ENCODE peak calls at places on chromosome 22, in four cellular contexts. A, L, B and P are unnamed samples.

GRCh38 chr22:44549701-44550100 is 51.7 kb upstream of the RTL6 start:
- DNase-seq in A (no peak), L (no peak), B (no peak), P (no peak)

GRCh38 chr22:39363751-39364484 is 14.1 kb downstream of the SYNGR1 start:
- DNase-seq in A (peak), L (no peak), B (no peak), P (no peak)

GRCh38 chr22:41746563-41747400 is 47.5 kb downstream of the MEI1 start:
- DNase-seq in A (peak), L (peak), B (peak), P (peak)

GRCh38 chr22:39900306-39901227 is at the start of gene GRAP2:
- DNase-seq in A (peak), L (no peak), B (peak), P (no peak)

GRCh38 chr22:47292546-47293320 is 530.3 kb downstream of the TBC1D22A start:
- DNase-seq in A (no peak), L (no peak), B (no peak), P (no peak)

GRCh38 chr22:27507066-27507715 is 294.4 kb downstream of the MN1 start:
- DNase-seq in A (no peak), L (no peak), B (no peak), P (no peak)

GRCh38 chr22:41862160-41862529 is 29.2 kb downstream of the SREBF2 start:
- DNase-seq in A (no peak), L (peak), B (peak), P (no peak)

GRCh38 chr22:26409705-26410376 is 19.2 kb upstream of the ASPHD2 start:
- DNase-seq in A (no peak), L (no peak), B (no peak), P (no peak)

GRCh38 chr22:49235463-49236300 is 592.0 kb downstream of the BRD1 start:
- DNase-seq in A (no peak), L (no peak), B (no peak), P (peak)

GRCh38 chr22:41781508-41781906 is 19.0 kb upstream of the CCDC134 start:
- DNase-seq in A (no peak), L (no peak), B (no peak), P (no peak)

DNA sequence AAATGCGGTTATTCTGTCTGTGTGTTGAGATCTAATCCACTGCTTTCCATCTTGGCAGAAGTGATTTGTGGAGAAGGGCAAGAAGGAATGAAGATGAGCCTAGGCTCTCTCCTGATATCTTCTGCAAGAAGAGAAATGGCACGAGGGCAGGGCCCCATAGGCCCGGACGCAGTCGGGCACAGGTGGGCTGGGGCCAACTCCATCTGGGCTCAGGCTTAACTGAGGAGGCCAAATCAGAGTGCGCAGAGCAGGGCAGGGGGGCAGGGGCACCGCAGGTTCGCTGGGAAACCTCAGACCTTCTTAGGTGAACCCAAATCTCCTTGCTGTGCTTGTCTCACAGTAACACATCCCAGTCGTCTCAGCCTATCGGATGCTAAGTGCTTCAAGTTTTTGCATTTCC is 32.8 kb upstream of the BID start:
- DNase-seq in A (no peak), L (no peak), B (no peak), P (no peak)
- TF ChIP-seq MYC in A (no peak), L (no peak), B (no peak), P (no peak)

GRCh38 chr22:20580179-20580578 is 72.8 kb downstream of the MED15 start:
- DNase-seq in A (no peak), L (no peak), B (no peak), P (no peak)

GRCh38 chr22:20578192-20578591 is 70.8 kb downstream of the MED15 start:
- DNase-seq in A (no peak), L (no peak), B (no peak), P (no peak)

GRCh38 chr22:20578707-20579106 is 71.3 kb downstream of the MED15 start:
- DNase-seq in A (no peak), L (no peak), B (no peak), P (no peak)

GRCh38 chr22:20580611-20581502 is 73.4 kb downstream of the MED15 start:
- DNase-seq in A (no peak), L (no peak), B (no peak), P (no peak)

GRCh38 chr22:20579273-20580120 is 72.1 kb downstream of the MED15 start:
- DNase-seq in A (no peak), L (no peak), B (no peak), P (no peak)
- TF ChIP-seq ESRRA in A (no peak), L (no peak), B (no peak), P (no peak)

GRCh38 chr22:37467556-37467955 is 18.6 kb downstream of the MFNG start:
- DNase-seq in A (no peak), L (no peak), B (no peak), P (no peak)

GRCh38 chr22:37472418-37473006 is 13.7 kb downstream of the MFNG start:
- DNase-seq in A (peak), L (peak), B (no peak), P (peak)

GRCh38 chr22:37471721-37472417 is 14.3 kb downstream of the MFNG start:
- DNase-seq in A (no peak), L (no peak), B (no peak), P (no peak)

GRCh38 chr22:37469416-37470086 is 16.6 kb downstream of the MFNG start:
- DNase-seq in A (no peak), L (no peak), B (no peak), P (no peak)

GRCh38 chr22:37470087-37470445 is 16.1 kb downstream of the MFNG start:
- DNase-seq in A (no peak), L (no peak), B (no peak), P (no peak)
- TF ChIP-seq MYC in A (no peak), L (no peak), B (no peak), P (no peak)

GRCh38 chr22:31046591-31047226 is 34.4 kb upstream of the SMTN start:
- DNase-seq in A (peak), L (peak), B (no peak), P (no peak)
- TF ChIP-seq ESRRA in A (no peak), L (no peak), B (no peak), P (no peak)

GRCh38 chr22:45866398-45867117 is 110.4 kb downstream of the WNT7B start:
- DNase-seq in A (no peak), L (no peak), B (no peak), P (no peak)
- TF ChIP-seq MYC in A (no peak), L (no peak), B (no peak), P (no peak)

DNA sequence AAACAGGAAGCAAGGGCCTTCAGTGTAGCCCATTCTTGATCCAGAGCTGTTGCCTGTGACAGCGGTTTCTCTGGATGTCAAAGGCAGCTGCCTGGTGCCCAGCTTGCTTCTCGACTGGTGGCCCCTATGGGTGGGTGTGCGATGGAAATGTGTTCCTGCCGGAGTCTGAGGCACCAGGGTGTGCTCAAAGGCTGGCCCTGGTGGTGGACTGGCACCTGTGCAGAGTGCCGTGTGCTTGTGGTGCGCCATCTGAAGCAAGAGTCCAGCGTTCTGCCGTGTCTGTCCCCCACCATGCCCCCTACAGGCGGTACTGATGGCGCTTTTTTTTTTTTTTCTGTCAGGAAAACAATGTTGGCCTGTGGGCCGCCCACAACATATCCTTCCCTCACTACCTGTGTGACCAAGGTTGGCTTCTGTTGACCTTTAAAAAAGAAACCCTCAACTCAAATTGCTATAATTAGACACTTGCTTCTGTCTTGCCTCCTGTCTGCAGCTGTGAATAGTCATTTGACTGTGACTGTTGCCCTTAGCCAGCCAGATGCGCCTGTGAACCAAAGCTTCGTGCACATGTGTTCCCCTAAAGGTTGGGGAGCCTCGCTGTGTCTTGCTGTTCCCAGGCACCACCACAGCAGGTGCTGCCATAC is 4.7 kb upstream of the RANBP1 start:
- DNase-seq in A (peak), L (peak), B (no peak), P (peak)
- TF ChIP-seq ESRRA in A (no peak), L (no peak), B (no peak), P (no peak)

DNA sequence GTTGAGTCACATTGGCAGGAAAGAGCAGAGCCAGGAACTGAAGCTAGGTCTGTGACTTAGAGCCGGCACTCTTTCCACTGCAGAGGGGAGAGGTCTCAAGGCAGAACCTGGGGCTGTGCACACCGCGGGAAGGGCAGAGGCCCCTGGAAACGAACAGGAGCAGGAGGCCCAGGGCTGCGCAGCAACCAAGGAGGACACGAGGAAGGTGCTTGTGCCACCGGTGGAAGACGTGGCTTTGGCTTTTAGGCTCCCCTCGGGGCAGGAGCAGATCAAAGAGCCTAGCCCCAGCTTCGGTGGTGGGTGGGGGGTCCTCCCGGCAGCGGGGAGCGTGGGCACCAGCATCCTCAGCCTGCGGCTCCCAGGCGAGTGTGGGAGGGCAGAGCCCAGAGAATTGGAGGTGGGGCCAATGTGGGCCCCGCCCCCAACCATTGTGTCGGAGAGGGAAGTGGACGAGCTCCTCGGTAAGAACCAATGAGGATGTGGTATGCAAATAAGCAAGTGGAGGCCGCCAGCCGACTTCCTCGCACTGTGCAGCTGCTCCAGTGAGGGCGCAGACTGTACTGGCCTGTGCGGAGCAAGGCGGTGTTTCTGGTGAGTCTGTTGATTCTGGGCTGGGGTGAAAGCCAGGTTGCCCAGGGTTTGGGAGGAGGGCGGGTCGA is at the start of gene CCDC116:
- DNase-seq in A (peak), L (peak), B (no peak), P (peak)
- TF ChIP-seq MYC in A (no peak), L (no peak), B (no peak), P (no peak)

DNA sequence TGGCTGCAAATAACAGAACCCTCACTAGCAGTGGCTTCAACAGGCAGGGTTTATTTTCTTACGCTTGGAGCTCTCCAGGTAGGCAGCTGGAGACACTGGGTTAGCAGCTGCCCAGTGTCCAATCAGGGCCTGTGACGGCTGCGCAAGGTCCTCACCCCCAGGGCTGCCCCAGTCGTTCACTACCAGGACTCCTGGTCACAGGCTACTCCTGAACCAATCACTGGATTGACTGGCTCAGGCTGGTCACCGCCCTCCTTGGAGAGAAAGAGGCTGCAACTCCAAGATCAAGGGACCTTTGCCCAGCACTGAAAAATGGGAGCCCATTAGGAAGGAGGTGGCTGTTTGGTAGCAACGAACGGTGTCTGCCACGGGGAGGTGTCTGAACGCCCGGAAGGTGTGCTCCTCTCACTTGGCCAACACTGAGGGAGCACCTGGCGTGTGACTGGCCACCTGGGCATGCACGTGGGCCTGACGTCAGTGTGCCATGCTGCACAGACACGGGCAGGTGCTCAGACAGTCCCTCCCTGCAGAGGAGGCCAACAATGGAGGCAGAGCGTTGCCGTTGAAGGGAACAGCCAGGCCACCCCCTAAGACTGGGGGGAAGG is 5.1 kb downstream of the ARSA start:
- DNase-seq in A (no peak), L (peak), B (no peak), P (no peak)
- TF ChIP-seq ESRRA in A (no peak), L (no peak), B (no peak), P (no peak)